ENCODE peak calls at places on chromosomes 13 and 19, in five cellular contexts. One of them, this sample, is unnamed.

GRCh38 chr19:41449079-41449864 is 6.3 kb downstream of the ERICH4 start:
- DNase-seq in mucosa of descending colon: peak; percentile 72
- DNase-seq in psoas muscle: peak; percentile 84
- DNase-seq in astrocyte: peak; percentile 17
- DNase-seq in fibroblast of pulmonary artery: peak; percentile 78
- DNase-seq in this sample: peak; percentile 77

GRCh38 chr13:25923217-25924085 is 128.4 kb downstream of the SHISA2 start:
- DNase-seq in psoas muscle: no peak
- DNase-seq in fibroblast of pulmonary artery: no peak
- DNase-seq in astrocyte: no peak
- DNase-seq in mucosa of descending colon: no peak
- DNase-seq in this sample: no peak

GRCh38 chr19:33273881-33274662 is 28.3 kb downstream of the CEBPA start:
- DNase-seq in mucosa of descending colon: peak; percentile 78
- DNase-seq in fibroblast of pulmonary artery: peak; percentile 85
- DNase-seq in psoas muscle: no peak
- DNase-seq in astrocyte: peak; percentile 87
- DNase-seq in this sample: peak; percentile 76

GRCh38 chr19:55080915-55081772 is 5.5 kb downstream of the EPS8L1 start:
- DNase-seq in fibroblast of pulmonary artery: peak; percentile 70
- DNase-seq in psoas muscle: peak; percentile 84
- DNase-seq in mucosa of descending colon: peak; percentile 96
- DNase-seq in astrocyte: peak; percentile 12
- DNase-seq in this sample: peak; percentile 92

GRCh38 chr19:7751157-7751783 is 3.9 kb upstream of the CD209 start:
- DNase-seq in psoas muscle: no peak
- DNase-seq in astrocyte: no peak
- DNase-seq in fibroblast of pulmonary artery: peak; percentile 4
- DNase-seq in mucosa of descending colon: no peak
- DNase-seq in this sample: no peak

GRCh38 chr13:100197591-100198365 is 108.9 kb downstream of the PCCA start:
- DNase-seq in mucosa of descending colon: no peak
- DNase-seq in psoas muscle: no peak
- DNase-seq in fibroblast of pulmonary artery: no peak
- DNase-seq in astrocyte: no peak
- DNase-seq in this sample: no peak

GRCh38 chr13:36891752-36892151 is 28.3 kb downstream of the SMAD9 start:
- DNase-seq in mucosa of descending colon: no peak
- DNase-seq in astrocyte: no peak
- DNase-seq in fibroblast of pulmonary artery: peak; percentile 18
- DNase-seq in psoas muscle: no peak
- DNase-seq in this sample: no peak

GRCh38 chr13:39446865-39447264 is 156.1 kb downstream of the LHFPL6 start:
- DNase-seq in astrocyte: no peak
- DNase-seq in psoas muscle: no peak
- DNase-seq in mucosa of descending colon: no peak
- DNase-seq in fibroblast of pulmonary artery: no peak
- DNase-seq in this sample: no peak

GRCh38 chr19:17830567-17831418 is 9.5 kb upstream of the INSL3 start:
- DNase-seq in psoas muscle: peak; percentile 71
- DNase-seq in mucosa of descending colon: peak; percentile 86
- DNase-seq in astrocyte: peak; percentile 27
- DNase-seq in fibroblast of pulmonary artery: peak; percentile 76
- DNase-seq in this sample: peak; percentile 51

GRCh38 chr19:43782689-43783231 is 2.0 kb upstream of the KCNN4 start:
- DNase-seq in mucosa of descending colon: peak; percentile 90
- DNase-seq in astrocyte: no peak
- DNase-seq in fibroblast of pulmonary artery: no peak
- DNase-seq in psoas muscle: no peak
- DNase-seq in this sample: no peak

GRCh38 chr13:106117640-106118039 is 417.8 kb downstream of the EFNB2 start:
- DNase-seq in mucosa of descending colon: no peak
- DNase-seq in fibroblast of pulmonary artery: no peak
- DNase-seq in astrocyte: no peak
- DNase-seq in psoas muscle: no peak
- DNase-seq in this sample: no peak

GRCh38 chr13:31890946-31891345 is 140.6 kb upstream of the FRY start:
- DNase-seq in fibroblast of pulmonary artery: no peak
- DNase-seq in astrocyte: no peak
- DNase-seq in psoas muscle: no peak
- DNase-seq in mucosa of descending colon: no peak
- DNase-seq in this sample: no peak

GRCh38 chr19:47518139-47518538 is 3.3 kb upstream of the NAPA start:
- DNase-seq in fibroblast of pulmonary artery: no peak
- DNase-seq in mucosa of descending colon: no peak
- DNase-seq in psoas muscle: peak; percentile 26
- DNase-seq in astrocyte: peak; percentile 39
- DNase-seq in this sample: no peak

GRCh38 chr13:51282322-51282721 is 57.2 kb upstream of the SERPINE3 start:
- DNase-seq in psoas muscle: no peak
- DNase-seq in mucosa of descending colon: no peak
- DNase-seq in astrocyte: no peak
- DNase-seq in fibroblast of pulmonary artery: no peak
- DNase-seq in this sample: no peak

GRCh38 chr13:105118577-105118976 is 1416.9 kb downstream of the EFNB2 start:
- DNase-seq in fibroblast of pulmonary artery: no peak
- DNase-seq in astrocyte: no peak
- DNase-seq in mucosa of descending colon: no peak
- DNase-seq in psoas muscle: no peak
- DNase-seq in this sample: no peak

GRCh38 chr13:75800545-75800944 is 164.4 kb downstream of the LMO7 start:
- DNase-seq in astrocyte: no peak
- DNase-seq in fibroblast of pulmonary artery: no peak
- DNase-seq in mucosa of descending colon: no peak
- DNase-seq in psoas muscle: no peak
- DNase-seq in this sample: no peak

GRCh38 chr13:76533251-76533650 is 353.0 kb downstream of the KCTD12 start:
- DNase-seq in fibroblast of pulmonary artery: no peak
- DNase-seq in psoas muscle: no peak
- DNase-seq in mucosa of descending colon: no peak
- DNase-seq in astrocyte: no peak
- DNase-seq in this sample: no peak

GRCh38 chr13:33723365-33723764 is 94.6 kb upstream of the RFC3 start:
- DNase-seq in psoas muscle: no peak
- DNase-seq in astrocyte: no peak
- DNase-seq in mucosa of descending colon: no peak
- DNase-seq in fibroblast of pulmonary artery: peak; percentile 36
- DNase-seq in this sample: no peak

GRCh38 chr13:40777166-40777956 is 6.4 kb upstream of the MRPS31 start:
- DNase-seq in mucosa of descending colon: no peak
- DNase-seq in astrocyte: peak; percentile 36
- DNase-seq in fibroblast of pulmonary artery: peak; percentile 67
- DNase-seq in psoas muscle: no peak
- DNase-seq in this sample: peak; percentile 40

GRCh38 chr13:23558675-23559536 is 11.3 kb upstream of the TNFRSF19 start:
- DNase-seq in mucosa of descending colon: no peak
- DNase-seq in astrocyte: peak; percentile 91
- DNase-seq in psoas muscle: peak; percentile 82
- DNase-seq in fibroblast of pulmonary artery: peak; percentile 98
- DNase-seq in this sample: peak; percentile 65

GRCh38 chr19:51480590-51480989 is 2.3 kb downstream of the CEACAM18 start:
- DNase-seq in astrocyte: no peak
- DNase-seq in mucosa of descending colon: no peak
- DNase-seq in fibroblast of pulmonary artery: peak; percentile 35
- DNase-seq in psoas muscle: no peak
- DNase-seq in this sample: no peak

GRCh38 chr19:1082165-1082927 is 12.8 kb downstream of the POLR2E start:
- DNase-seq in psoas muscle: peak; percentile 81
- DNase-seq in fibroblast of pulmonary artery: no peak
- DNase-seq in mucosa of descending colon: peak; percentile 97
- DNase-seq in astrocyte: no peak
- DNase-seq in this sample: peak; percentile 91

DNA sequence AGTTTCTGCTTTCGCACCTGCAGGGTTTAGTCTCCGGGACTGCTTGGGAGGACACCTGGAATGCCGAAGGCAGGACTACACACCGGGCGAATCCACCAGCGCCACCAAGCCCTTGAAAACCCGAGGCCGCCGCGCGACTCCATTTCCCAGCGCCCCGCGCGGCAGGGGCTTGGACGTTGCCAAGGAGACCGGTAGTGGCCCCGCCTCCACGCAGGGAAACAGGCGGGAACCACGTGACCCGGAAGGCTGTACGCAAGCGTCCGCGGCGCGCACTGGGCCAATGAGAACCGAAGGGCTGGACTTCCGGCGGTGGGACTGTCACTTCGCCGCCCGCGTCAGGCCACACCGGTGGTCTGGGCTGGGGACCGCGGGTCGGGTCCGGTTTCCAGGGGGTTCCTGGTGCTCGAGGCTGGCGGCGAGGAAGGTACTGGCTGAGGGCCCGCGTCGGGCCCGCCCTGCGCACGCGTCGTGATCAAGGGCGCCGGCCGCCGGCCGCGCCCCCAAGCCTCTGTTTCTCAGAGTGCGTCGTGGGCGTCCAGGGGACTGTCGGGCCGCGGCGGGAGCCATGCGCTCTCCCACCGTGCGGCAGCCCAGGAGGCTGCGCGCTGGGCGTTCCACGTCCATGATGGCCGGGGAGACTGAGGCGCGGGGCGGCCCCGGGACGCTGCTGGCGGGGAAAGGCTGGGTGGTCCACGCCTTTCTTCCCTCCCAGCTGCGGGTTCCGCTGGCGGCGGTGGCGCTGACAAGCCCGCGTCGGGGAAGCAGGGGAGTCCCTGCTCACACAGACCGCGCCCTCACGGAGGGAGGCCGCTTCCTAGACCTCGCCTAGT is at the start of gene ZNF324:
- DNase-seq in psoas muscle: peak; percentile 99
- DNase-seq in mucosa of descending colon: peak; percentile 99
- DNase-seq in astrocyte: peak; percentile 87
- DNase-seq in fibroblast of pulmonary artery: peak; percentile 96
- DNase-seq in this sample: peak; percentile 99
- TF ChIP-seq CTCF in psoas muscle: no peak
- TF ChIP-seq CTCF in mucosa of descending colon: peak; percentile 8
- TF ChIP-seq CTCF in astrocyte: no peak
- TF ChIP-seq CTCF in fibroblast of pulmonary artery: no peak
- TF ChIP-seq CTCF in this sample: no peak

GRCh38 chr13:93169980-93170379 is 56.6 kb upstream of the GPC6 start:
- DNase-seq in mucosa of descending colon: no peak
- DNase-seq in astrocyte: peak; percentile 100
- DNase-seq in psoas muscle: no peak
- DNase-seq in fibroblast of pulmonary artery: peak; percentile 67
- DNase-seq in this sample: no peak

GRCh38 chr13:93173656-93174055 is 53.0 kb upstream of the GPC6 start:
- DNase-seq in astrocyte: peak; percentile 71
- DNase-seq in fibroblast of pulmonary artery: peak; percentile 30
- DNase-seq in psoas muscle: no peak
- DNase-seq in mucosa of descending colon: no peak
- DNase-seq in this sample: no peak

GRCh38 chr13:93174260-93174659 is 52.3 kb upstream of the GPC6 start:
- DNase-seq in fibroblast of pulmonary artery: no peak
- DNase-seq in mucosa of descending colon: no peak
- DNase-seq in astrocyte: no peak
- DNase-seq in psoas muscle: no peak
- DNase-seq in this sample: no peak

DNA sequence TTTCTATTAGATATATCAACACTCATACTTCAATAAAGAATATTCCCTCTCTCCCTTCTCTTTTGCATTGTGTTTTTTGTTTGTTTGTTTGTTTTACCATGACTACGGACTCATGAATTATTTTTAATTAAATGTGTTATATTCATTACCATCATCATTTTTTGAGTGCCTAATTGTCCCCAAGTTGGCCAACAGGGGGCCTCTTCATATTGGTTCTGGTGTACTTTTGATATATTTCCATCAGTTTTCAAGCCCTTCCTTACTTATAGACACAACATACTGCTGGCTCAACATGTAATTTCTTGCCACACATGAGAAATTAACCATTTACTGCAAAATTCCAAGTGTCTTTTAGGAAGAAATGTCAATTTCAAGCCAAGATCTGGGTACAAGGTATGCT is 54.5 kb upstream of the GPC6 start:
- DNase-seq in fibroblast of pulmonary artery: no peak
- DNase-seq in psoas muscle: no peak
- DNase-seq in mucosa of descending colon: no peak
- DNase-seq in astrocyte: no peak
- DNase-seq in this sample: no peak
- TF ChIP-seq CTCF in fibroblast of pulmonary artery: peak; percentile 23
- TF ChIP-seq CTCF in psoas muscle: no peak
- TF ChIP-seq CTCF in mucosa of descending colon: no peak
- TF ChIP-seq CTCF in astrocyte: peak; percentile 11
- TF ChIP-seq CTCF in this sample: no peak

GRCh38 chr13:28530729-28531194 is 35.8 kb upstream of the FLT1 start:
- DNase-seq in psoas muscle: no peak
- DNase-seq in mucosa of descending colon: no peak
- DNase-seq in astrocyte: no peak
- DNase-seq in fibroblast of pulmonary artery: peak; percentile 50
- DNase-seq in this sample: no peak

GRCh38 chr13:28529836-28530235 is 34.9 kb upstream of the FLT1 start:
- DNase-seq in astrocyte: no peak
- DNase-seq in fibroblast of pulmonary artery: no peak
- DNase-seq in mucosa of descending colon: no peak
- DNase-seq in psoas muscle: no peak
- DNase-seq in this sample: no peak

GRCh38 chr13:28528388-28528787 is 33.5 kb upstream of the FLT1 start:
- DNase-seq in mucosa of descending colon: no peak
- DNase-seq in psoas muscle: no peak
- DNase-seq in fibroblast of pulmonary artery: no peak
- DNase-seq in astrocyte: no peak
- DNase-seq in this sample: no peak

GRCh38 chr13:28527629-28528028 is 32.7 kb upstream of the FLT1 start:
- DNase-seq in astrocyte: no peak
- DNase-seq in mucosa of descending colon: no peak
- DNase-seq in psoas muscle: peak; percentile 47
- DNase-seq in fibroblast of pulmonary artery: no peak
- DNase-seq in this sample: peak; percentile 44

GRCh38 chr13:28528848-28529247 is 33.9 kb upstream of the FLT1 start:
- DNase-seq in fibroblast of pulmonary artery: no peak
- DNase-seq in psoas muscle: no peak
- DNase-seq in mucosa of descending colon: no peak
- DNase-seq in astrocyte: no peak
- DNase-seq in this sample: no peak
- TF ChIP-seq CTCF in fibroblast of pulmonary artery: no peak
- TF ChIP-seq CTCF in psoas muscle: no peak
- TF ChIP-seq CTCF in mucosa of descending colon: no peak
- TF ChIP-seq CTCF in astrocyte: no peak
- TF ChIP-seq CTCF in this sample: no peak

DNA sequence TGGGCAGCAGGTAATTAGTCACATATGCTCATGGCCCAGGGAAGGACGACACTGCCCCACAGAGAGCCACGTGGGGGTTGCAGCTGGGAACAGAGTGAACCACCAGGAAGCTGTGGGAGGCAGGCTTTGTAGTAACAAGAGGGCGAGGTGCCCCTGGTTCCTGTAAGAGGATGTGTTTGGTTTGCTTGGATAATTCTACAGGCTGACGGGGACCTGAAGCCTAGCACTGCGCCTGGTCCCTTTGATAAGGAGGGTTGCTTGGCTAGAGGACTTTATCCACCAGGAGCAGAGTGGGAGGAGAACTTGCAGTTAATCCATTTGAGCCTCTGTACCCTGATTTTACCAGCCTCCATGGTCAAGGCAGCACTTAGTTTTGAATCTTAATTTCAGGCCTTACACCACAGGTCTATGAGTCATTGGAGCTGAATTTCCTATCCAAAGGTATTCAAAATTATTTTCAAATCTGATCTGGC is 67.4 kb upstream of the CLDN10 start:
- DNase-seq in psoas muscle: no peak
- DNase-seq in mucosa of descending colon: no peak
- DNase-seq in fibroblast of pulmonary artery: peak; percentile 54
- DNase-seq in astrocyte: peak; percentile 48
- DNase-seq in this sample: no peak
- TF ChIP-seq CTCF in psoas muscle: no peak
- TF ChIP-seq CTCF in mucosa of descending colon: no peak
- TF ChIP-seq CTCF in fibroblast of pulmonary artery: no peak
- TF ChIP-seq CTCF in astrocyte: no peak
- TF ChIP-seq CTCF in this sample: no peak

This sample was measured in lung.